ENCODE peak calls at places on chromosomes 11 and 22, in seven cellular contexts. One of them, this sample, is unnamed.

GRCh38 chr11:71581826-71582225 is 849 bp downstream of the KRTAP5-11 start:
- DNase-seq in HCT116: no peak
- DNase-seq in GM12878: no peak
- DNase-seq in H1: no peak
- DNase-seq in K562: no peak
- DNase-seq in HepG2: no peak
- DNase-seq in SK-N-SH: no peak
- DNase-seq in this sample: no peak

GRCh38 chr11:75582935-75583709 is 21.1 kb downstream of the SERPINH1 start:
- DNase-seq in K562: peak; percentile 78
- DNase-seq in SK-N-SH: peak; percentile 93
- DNase-seq in GM12878: no peak
- DNase-seq in HCT116: no peak
- DNase-seq in HepG2: no peak
- DNase-seq in H1: no peak
- DNase-seq in this sample: peak; percentile 92

GRCh38 chr11:65695459-65696241 is 16.4 kb upstream of the KAT5 start:
- DNase-seq in H1: no peak
- DNase-seq in K562: no peak
- DNase-seq in GM12878: no peak
- DNase-seq in HepG2: peak; percentile 77
- DNase-seq in SK-N-SH: no peak
- DNase-seq in HCT116: peak; percentile 26
- DNase-seq in this sample: peak; percentile 65

GRCh38 chr11:115616941-115617340 is 112.7 kb upstream of the CADM1 start:
- DNase-seq in SK-N-SH: no peak
- DNase-seq in HepG2: no peak
- DNase-seq in GM12878: no peak
- DNase-seq in H1: no peak
- DNase-seq in K562: no peak
- DNase-seq in HCT116: no peak
- DNase-seq in this sample: no peak

GRCh38 chr22:48796295-48797015 is 1031.2 kb downstream of the BRD1 start:
- DNase-seq in SK-N-SH: no peak
- DNase-seq in HepG2: no peak
- DNase-seq in K562: no peak
- DNase-seq in HCT116: no peak
- DNase-seq in GM12878: no peak
- DNase-seq in H1: no peak
- DNase-seq in this sample: no peak

GRCh38 chr11:2771758-2772466 is 72.1 kb upstream of the KCNQ1OT1 start:
- DNase-seq in K562: no peak
- DNase-seq in H1: no peak
- DNase-seq in HCT116: no peak
- DNase-seq in GM12878: no peak
- DNase-seq in HepG2: no peak
- DNase-seq in SK-N-SH: no peak
- DNase-seq in this sample: no peak

GRCh38 chr11:72617080-72617744 is 57.0 kb downstream of the PDE2A start:
- DNase-seq in H1: no peak
- DNase-seq in K562: no peak
- DNase-seq in HCT116: no peak
- DNase-seq in GM12878: no peak
- DNase-seq in SK-N-SH: peak; percentile 59
- DNase-seq in HepG2: no peak
- DNase-seq in this sample: no peak

GRCh38 chr22:19815823-19816290 is 38.8 kb downstream of the GNB1L start:
- DNase-seq in HepG2: no peak
- DNase-seq in HCT116: no peak
- DNase-seq in K562: no peak
- DNase-seq in GM12878: no peak
- DNase-seq in SK-N-SH: no peak
- DNase-seq in H1: no peak
- DNase-seq in this sample: no peak

GRCh38 chr11:57432714-57433163 is 5.8 kb upstream of the SLC43A3 start:
- DNase-seq in HCT116: no peak
- DNase-seq in K562: peak; percentile 38
- DNase-seq in H1: no peak
- DNase-seq in HepG2: no peak
- DNase-seq in SK-N-SH: no peak
- DNase-seq in GM12878: no peak
- DNase-seq in this sample: no peak

GRCh38 chr11:113782134-113782533 is 2.5 kb downstream of the CLDN25 start:
- DNase-seq in HCT116: no peak
- DNase-seq in K562: no peak
- DNase-seq in HepG2: no peak
- DNase-seq in GM12878: no peak
- DNase-seq in SK-N-SH: no peak
- DNase-seq in H1: no peak
- DNase-seq in this sample: peak; percentile 78

GRCh38 chr11:73158356-73159051 is 16.4 kb upstream of the FCHSD2 start:
- DNase-seq in H1: no peak
- DNase-seq in HCT116: no peak
- DNase-seq in HepG2: peak; percentile 96
- DNase-seq in SK-N-SH: peak; percentile 59
- DNase-seq in GM12878: no peak
- DNase-seq in K562: no peak
- DNase-seq in this sample: no peak

GRCh38 chr11:112655386-112655785 is 305.8 kb upstream of the NCAM1 start:
- DNase-seq in K562: no peak
- DNase-seq in SK-N-SH: no peak
- DNase-seq in H1: no peak
- DNase-seq in GM12878: no peak
- DNase-seq in HCT116: no peak
- DNase-seq in HepG2: no peak
- DNase-seq in this sample: no peak

GRCh38 chr11:12600829-12601228 is 73.4 kb upstream of the TEAD1 start:
- DNase-seq in HCT116: no peak
- DNase-seq in SK-N-SH: no peak
- DNase-seq in K562: no peak
- DNase-seq in HepG2: peak; percentile 22
- DNase-seq in H1: no peak
- DNase-seq in GM12878: no peak
- DNase-seq in this sample: no peak

DNA sequence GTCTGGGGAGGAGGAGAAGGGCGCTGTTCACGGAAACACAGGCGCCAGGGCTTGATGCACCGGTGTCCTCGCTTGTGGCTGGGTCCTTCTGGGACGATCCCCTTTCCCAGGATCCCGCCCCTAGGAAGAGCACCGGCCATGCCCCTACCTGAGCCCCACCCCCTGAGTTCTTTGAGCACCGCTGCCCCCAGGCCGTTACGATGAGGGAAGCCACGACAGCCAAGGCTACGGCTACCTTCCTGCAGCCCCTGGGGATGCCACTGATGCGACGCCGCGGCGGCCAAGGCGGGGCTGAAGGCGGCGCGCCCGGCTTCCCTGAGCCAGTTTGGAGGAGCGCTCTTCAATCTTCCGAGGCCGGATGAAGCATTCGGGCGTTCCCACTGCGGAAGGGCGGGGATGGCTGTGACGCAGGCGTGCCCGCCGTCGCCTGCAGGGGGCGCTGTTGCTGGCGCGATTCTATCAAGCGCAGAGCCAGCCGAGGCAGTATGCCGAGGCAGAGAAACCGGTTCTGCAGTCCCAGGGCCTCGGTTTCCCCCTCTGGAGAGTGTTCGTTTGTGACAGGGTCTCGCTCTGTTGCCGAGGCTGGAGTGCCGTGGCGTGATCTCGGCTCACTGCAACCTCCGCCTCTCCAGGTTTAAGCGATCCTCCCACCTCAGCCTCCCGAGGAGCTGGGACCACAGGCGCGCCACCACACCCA is 9.7 kb upstream of the NEFH start:
- DNase-seq in GM12878: no peak
- DNase-seq in HCT116: peak; percentile 62
- DNase-seq in HepG2: peak; percentile 26
- DNase-seq in K562: peak; percentile 81
- DNase-seq in SK-N-SH: peak; percentile 70
- DNase-seq in H1: peak; percentile 81
- DNase-seq in this sample: peak; percentile 79
- TF ChIP-seq JUND in GM12878: no peak
- TF ChIP-seq JUND in HCT116: no peak
- TF ChIP-seq JUND in HepG2: no peak
- TF ChIP-seq JUND in K562: no peak
- TF ChIP-seq JUND in SK-N-SH: no peak
- TF ChIP-seq JUND in H1: peak; percentile 55
- TF ChIP-seq JUND in this sample: no peak

GRCh38 chr22:43136801-43137200 is 6.4 kb downstream of the MCAT start:
- DNase-seq in H1: no peak
- DNase-seq in GM12878: no peak
- DNase-seq in SK-N-SH: no peak
- DNase-seq in K562: no peak
- DNase-seq in HepG2: no peak
- DNase-seq in HCT116: no peak
- DNase-seq in this sample: no peak
- TF ChIP-seq JUND in H1: no peak
- TF ChIP-seq JUND in GM12878: no peak
- TF ChIP-seq JUND in SK-N-SH: no peak
- TF ChIP-seq JUND in K562: no peak
- TF ChIP-seq JUND in HepG2: no peak
- TF ChIP-seq JUND in HCT116: no peak
- TF ChIP-seq JUND in this sample: no peak

DNA sequence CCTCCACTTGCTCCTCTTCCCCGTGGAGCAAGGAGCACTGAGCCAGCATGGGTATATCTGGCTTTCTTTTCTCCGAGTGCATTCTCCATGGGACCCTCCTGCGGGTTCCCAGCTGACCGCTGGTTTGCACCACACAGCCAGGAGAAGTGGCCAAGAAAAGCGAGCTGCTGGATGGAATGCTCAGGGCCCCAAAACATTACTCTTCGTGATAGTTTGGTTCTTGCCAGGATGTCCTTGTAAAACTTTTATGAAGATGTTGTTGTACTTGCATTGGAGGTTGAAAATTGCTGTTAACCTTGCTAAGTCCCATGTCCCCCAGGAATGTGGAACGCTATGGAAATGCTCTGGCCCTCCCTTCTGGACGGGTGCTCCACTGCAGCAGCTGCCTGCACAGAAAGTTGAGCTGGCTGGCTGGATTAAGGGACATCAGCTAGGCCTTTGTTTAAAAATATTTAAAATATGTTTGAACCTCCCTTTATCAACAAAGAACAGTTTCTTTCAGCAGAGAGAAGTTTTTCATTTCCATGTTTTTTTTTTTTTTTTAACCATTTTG is 68.7 kb downstream of the ZNRF3 start:
- DNase-seq in SK-N-SH: no peak
- DNase-seq in GM12878: no peak
- DNase-seq in HepG2: peak; percentile 65
- DNase-seq in H1: no peak
- DNase-seq in HCT116: no peak
- DNase-seq in K562: no peak
- DNase-seq in this sample: no peak
- TF ChIP-seq JUND in SK-N-SH: no peak
- TF ChIP-seq JUND in GM12878: no peak
- TF ChIP-seq JUND in HepG2: no peak
- TF ChIP-seq JUND in H1: no peak
- TF ChIP-seq JUND in HCT116: no peak
- TF ChIP-seq JUND in K562: no peak
- TF ChIP-seq JUND in this sample: no peak

GRCh38 chr11:124812876-124813275 is 12.7 kb upstream of the MSANTD2 start:
- DNase-seq in GM12878: no peak
- DNase-seq in H1: no peak
- DNase-seq in K562: no peak
- DNase-seq in SK-N-SH: no peak
- DNase-seq in HCT116: no peak
- DNase-seq in HepG2: no peak
- DNase-seq in this sample: no peak
- TF ChIP-seq JUND in GM12878: no peak
- TF ChIP-seq JUND in H1: no peak
- TF ChIP-seq JUND in K562: no peak
- TF ChIP-seq JUND in SK-N-SH: peak; percentile 21
- TF ChIP-seq JUND in HCT116: no peak
- TF ChIP-seq JUND in HepG2: no peak
- TF ChIP-seq JUND in this sample: no peak

GRCh38 chr22:38699143-38699542 is 1.6 kb downstream of the JOSD1 start:
- DNase-seq in HepG2: no peak
- DNase-seq in K562: no peak
- DNase-seq in SK-N-SH: no peak
- DNase-seq in GM12878: no peak
- DNase-seq in H1: no peak
- DNase-seq in HCT116: no peak
- DNase-seq in this sample: no peak

GRCh38 chr22:38696606-38697005 is 4.1 kb downstream of the JOSD1 start:
- DNase-seq in HCT116: peak; percentile 68
- DNase-seq in H1: no peak
- DNase-seq in K562: peak; percentile 29
- DNase-seq in HepG2: peak; percentile 53
- DNase-seq in GM12878: no peak
- DNase-seq in SK-N-SH: no peak
- DNase-seq in this sample: no peak

GRCh38 chr22:38694945-38695344 is 5.8 kb downstream of the JOSD1 start:
- DNase-seq in H1: no peak
- DNase-seq in GM12878: no peak
- DNase-seq in SK-N-SH: no peak
- DNase-seq in HCT116: no peak
- DNase-seq in HepG2: no peak
- DNase-seq in K562: no peak
- DNase-seq in this sample: no peak

GRCh38 chr22:38698407-38699094 is 2.2 kb downstream of the JOSD1 start:
- DNase-seq in HCT116: no peak
- DNase-seq in K562: no peak
- DNase-seq in H1: no peak
- DNase-seq in HepG2: no peak
- DNase-seq in GM12878: no peak
- DNase-seq in SK-N-SH: no peak
- DNase-seq in this sample: no peak

DNA sequence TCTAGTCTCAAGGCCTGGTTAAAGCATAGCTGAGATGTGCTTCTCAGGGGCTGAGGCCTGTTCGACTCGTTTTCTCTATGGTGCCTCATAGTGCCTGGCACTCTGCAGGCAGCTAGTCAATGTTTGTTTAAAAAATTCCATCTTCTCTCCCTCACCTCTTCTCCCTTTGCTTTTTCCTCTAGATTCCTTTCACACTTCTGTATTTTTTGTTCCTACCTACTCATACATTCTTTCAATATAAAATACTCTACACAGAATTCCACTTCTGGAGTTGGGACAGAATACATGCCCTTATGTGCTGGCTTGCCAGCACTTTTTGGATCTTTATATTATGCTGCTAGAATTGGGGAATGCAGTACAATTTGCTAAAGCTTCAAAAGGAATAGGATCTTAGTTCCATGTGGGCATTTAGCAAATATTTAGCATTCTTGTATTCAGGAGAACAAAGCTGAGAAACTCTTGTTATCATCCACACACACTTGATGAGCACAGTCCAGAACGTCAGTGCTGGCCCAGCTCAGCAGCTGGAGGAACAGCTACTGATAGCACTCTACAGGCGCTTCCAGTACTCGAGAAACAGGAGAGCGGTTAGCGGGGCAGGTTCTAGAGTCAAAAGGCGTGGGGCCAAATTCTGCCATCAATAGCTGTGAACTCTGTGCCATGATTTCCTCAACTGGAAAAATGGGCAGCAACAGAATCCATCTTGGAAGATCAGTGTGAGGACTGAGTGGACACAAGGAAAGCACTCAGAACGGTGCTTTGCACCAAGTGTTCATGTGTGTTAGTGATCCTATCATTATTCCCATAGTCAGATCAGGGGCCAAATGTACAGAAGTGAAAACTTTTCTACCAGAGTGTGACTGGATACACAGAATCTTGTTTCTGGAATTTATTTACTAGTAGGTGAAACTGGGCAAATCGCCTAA is 3.4 kb downstream of the JOSD1 start:
- DNase-seq in HepG2: peak; percentile 64
- DNase-seq in GM12878: no peak
- DNase-seq in H1: no peak
- DNase-seq in K562: no peak
- DNase-seq in SK-N-SH: no peak
- DNase-seq in HCT116: no peak
- DNase-seq in this sample: peak; percentile 38
- TF ChIP-seq JUND in HepG2: no peak
- TF ChIP-seq JUND in GM12878: no peak
- TF ChIP-seq JUND in H1: no peak
- TF ChIP-seq JUND in K562: no peak
- TF ChIP-seq JUND in SK-N-SH: no peak
- TF ChIP-seq JUND in HCT116: no peak
- TF ChIP-seq JUND in this sample: no peak

This sample was measured in T47D.